ENCODE peak calls at places on chromosome 1, in seven cellular contexts. Q, Z, D, X, H, K and E are unnamed samples.

GRCh38 chr1:110200190-110200589 is 9.9 kb upstream of the KCNC4 start:
- DNase-seq in Q (no peak), Z (no peak), D (no peak), X (no peak), H (no peak), K (no peak), E (no peak)

GRCh38 chr1:248897412-248898337 is 8.4 kb upstream of the PGBD2 start:
- DNase-seq in Q (no peak), Z (no peak), D (no peak), X (no peak), H (no peak), K (no peak), E (no peak)

GRCh38 chr1:117573386-117574040 is 32.3 kb upstream of the TENT5C start:
- DNase-seq in Q (peak), Z (peak), D (no peak), X (no peak), H (no peak), K (peak), E (peak)

GRCh38 chr1:155001438-155001687 is 1.2 kb upstream of the ZBTB7B start:
- DNase-seq in Q (no peak), Z (no peak), D (no peak), X (no peak), H (no peak), K (no peak), E (no peak)

GRCh38 chr1:65572701-65573421 is 152.4 kb downstream of the LEPR start:
- DNase-seq in Q (no peak), Z (no peak), D (no peak), X (no peak), H (no peak), K (no peak), E (no peak)

GRCh38 chr1:24186993-24187790 is at the start of gene IFNLR1:
- DNase-seq in Q (peak), Z (peak), D (peak), X (no peak), H (peak), K (peak), E (peak)

GRCh38 chr1:161122967-161123366 is 5.1 kb downstream of the NIT1 start:
- DNase-seq in Q (no peak), Z (no peak), D (no peak), X (no peak), H (no peak), K (no peak), E (no peak)

GRCh38 chr1:70024272-70024671 is 181.1 kb downstream of the LRRC40 start:
- DNase-seq in Q (no peak), Z (no peak), D (no peak), X (no peak), H (no peak), K (no peak), E (no peak)

GRCh38 chr1:201999625-202000238 is 10.7 kb upstream of the ELF3 start:
- DNase-seq in Q (peak), Z (peak), D (peak), X (no peak), H (peak), K (peak), E (peak)

GRCh38 chr1:61175976-61176375 is 93.6 kb downstream of the NFIA start:
- DNase-seq in Q (no peak), Z (no peak), D (peak), X (no peak), H (no peak), K (no peak), E (no peak)

GRCh38 chr1:85109475-85109874 is 61.2 kb upstream of the MCOLN3 start:
- DNase-seq in Q (peak), Z (peak), D (peak), X (no peak), H (peak), K (peak), E (peak)

GRCh38 chr1:42312576-42313212 is 22.3 kb downstream of the FOXJ3 start:
- DNase-seq in Q (no peak), Z (no peak), D (no peak), X (no peak), H (no peak), K (no peak), E (no peak)

GRCh38 chr1:224744521-224744920 is 128.4 kb downstream of the CNIH3 start:
- DNase-seq in Q (no peak), Z (no peak), D (no peak), X (no peak), H (no peak), K (no peak), E (no peak)

GRCh38 chr1:61981870-61982660 is 212.6 kb upstream of the L1TD1 start:
- DNase-seq in Q (no peak), Z (no peak), D (no peak), X (no peak), H (no peak), K (no peak), E (no peak)

GRCh38 chr1:61692155-61692783 is 32.7 kb downstream of the TM2D1 start:
- DNase-seq in Q (no peak), Z (no peak), D (no peak), X (no peak), H (no peak), K (peak), E (peak)

GRCh38 chr1:211947396-211948295 is 87.7 kb downstream of the INTS7 start:
- DNase-seq in Q (no peak), Z (no peak), D (peak), X (no peak), H (no peak), K (no peak), E (no peak)

GRCh38 chr1:38137164-38137563 is 90.6 kb upstream of the POU3F1 start:
- DNase-seq in Q (no peak), Z (no peak), D (no peak), X (no peak), H (no peak), K (no peak), E (no peak)

GRCh38 chr1:212698467-212699103 is 1.1 kb downstream of the BATF3 start:
- DNase-seq in Q (no peak), Z (peak), D (no peak), X (no peak), H (no peak), K (no peak), E (no peak)

GRCh38 chr1:81217058-81217457 is 583.7 kb upstream of the ADGRL2 start:
- DNase-seq in Q (no peak), Z (no peak), D (no peak), X (no peak), H (no peak), K (no peak), E (no peak)

GRCh38 chr1:94254073-94254810 is 16.9 kb upstream of the ARHGAP29 start:
- DNase-seq in Q (no peak), Z (no peak), D (no peak), X (no peak), H (no peak), K (no peak), E (no peak)

GRCh38 chr1:209595599-209595998 is 12.1 kb downstream of the CAMK1G start:
- DNase-seq in Q (no peak), Z (no peak), D (no peak), X (no peak), H (no peak), K (no peak), E (no peak)

GRCh38 chr1:155009742-155010141 is 7.1 kb downstream of the ZBTB7B start:
- DNase-seq in Q (no peak), Z (no peak), D (no peak), X (no peak), H (no peak), K (no peak), E (no peak)

GRCh38 chr1:67850611-67851075 is 17.4 kb upstream of the GNG12 start:
- DNase-seq in Q (peak), Z (no peak), D (peak), X (no peak), H (no peak), K (peak), E (peak)

GRCh38 chr1:117613249-117613968 is 7.6 kb downstream of the TENT5C start:
- DNase-seq in Q (no peak), Z (no peak), D (no peak), X (no peak), H (no peak), K (no peak), E (no peak)